ENCODE peak calls at places on chromosome 14, in eight cellular contexts. I, F, N, E, D, L, Y and H are unnamed samples.
A peak's percentile ranks its signal among the peaks of the same experiment; 100 is the strongest.

GRCh38 chr14:41830679-41831078 is 224.0 kb downstream of the LRFN5 start:
- DNase-seq in I (no peak), F (no peak), N (no peak), E (no peak), D (peak; percentile 89), L (no peak), Y (no peak), H (peak; percentile 81)

GRCh38 chr14:68137704-68138619 is 318.4 kb downstream of the RAD51B start:
- DNase-seq in I (no peak), F (no peak), N (peak; percentile 89), E (peak; percentile 61), D (peak; percentile 97), L (peak; percentile 11), Y (peak; percentile 47), H (peak; percentile 100)

GRCh38 chr14:100135784-100136183 is 23.7 kb downstream of the DEGS2 start:
- DNase-seq in I (no peak), F (no peak), N (no peak), E (no peak), D (no peak), L (no peak), Y (no peak), H (no peak)

GRCh38 chr14:100653409-100653808 is 66.2 kb upstream of the BEGAIN start:
- DNase-seq in I (peak; percentile 19), F (no peak), N (peak; percentile 68), E (no peak), D (peak; percentile 46), L (no peak), Y (no peak), H (no peak)

GRCh38 chr14:78358631-78359030 is 188.5 kb downstream of the NRXN3 start:
- DNase-seq in I (no peak), F (no peak), N (no peak), E (no peak), D (no peak), L (no peak), Y (no peak), H (no peak)

GRCh38 chr14:102629700-102630365 is 37.4 kb downstream of the RCOR1 start:
- DNase-seq in I (no peak), F (no peak), N (no peak), E (no peak), D (no peak), L (peak; percentile 35), Y (no peak), H (no peak)

GRCh38 chr14:21902561-21903199 is 229.1 kb upstream of the OR4E1 start:
- DNase-seq in I (no peak), F (no peak), N (no peak), E (peak; percentile 32), D (no peak), L (peak; percentile 68), Y (no peak), H (no peak)

GRCh38 chr14:68168460-68169109 is 349.0 kb downstream of the RAD51B start:
- DNase-seq in I (no peak), F (no peak), N (no peak), E (no peak), D (peak; percentile 82), L (no peak), Y (no peak), H (no peak)

GRCh38 chr14:85090681-85091080 is 439.3 kb upstream of the FLRT2 start:
- DNase-seq in I (no peak), F (no peak), N (no peak), E (no peak), D (no peak), L (no peak), Y (no peak), H (peak; percentile 8)

GRCh38 chr14:104743461-104744380 is 9.2 kb upstream of the SIVA1 start:
- DNase-seq in I (no peak), F (no peak), N (no peak), E (no peak), D (no peak), L (no peak), Y (no peak), H (peak; percentile 73)

GRCh38 chr14:77301103-77301502 is 19.6 kb downstream of the POMT2 start:
- DNase-seq in I (peak; percentile 40), F (peak; percentile 19), N (peak; percentile 80), E (peak; percentile 83), D (peak; percentile 75), L (peak; percentile 82), Y (peak; percentile 69), H (peak; percentile 74)

GRCh38 chr14:42353315-42353714 is 746.6 kb downstream of the LRFN5 start:
- DNase-seq in I (no peak), F (no peak), N (no peak), E (no peak), D (no peak), L (no peak), Y (no peak), H (no peak)

GRCh38 chr14:56273151-56273550 is 154.9 kb downstream of the PELI2 start:
- DNase-seq in I (no peak), F (no peak), N (no peak), E (no peak), D (no peak), L (no peak), Y (no peak), H (no peak)

GRCh38 chr14:69346710-69347109 is 51.4 kb downstream of the ERH start:
- DNase-seq in I (no peak), F (peak; percentile 23), N (peak; percentile 87), E (peak; percentile 57), D (peak; percentile 54), L (no peak), Y (no peak), H (peak; percentile 4)

GRCh38 chr14:94110552-94111181 is at the start of gene IFI27:
- DNase-seq in I (no peak), F (no peak), N (peak; percentile 39), E (no peak), D (no peak), L (no peak), Y (no peak), H (peak; percentile 50)

GRCh38 chr14:60803871-60804270 is 69.3 kb downstream of the MNAT1 start:
- DNase-seq in I (no peak), F (no peak), N (no peak), E (no peak), D (no peak), L (no peak), Y (no peak), H (no peak)

GRCh38 chr14:89339579-89339978 is 77.5 kb downstream of the FOXN3 start:
- DNase-seq in I (no peak), F (no peak), N (no peak), E (no peak), D (no peak), L (no peak), Y (no peak), H (peak; percentile 14)

GRCh38 chr14:100982764-100983163 is 79.2 kb upstream of the RTL1 start:
- DNase-seq in I (no peak), F (no peak), N (no peak), E (no peak), D (no peak), L (no peak), Y (no peak), H (peak; percentile 44)